ENCODE peak calls at places on chromosomes 13 and 19, in four cellular contexts. O, A, D and C are unnamed samples.

GRCh38 chr19:45115809-45116615 is 23.0 kb downstream of the PPP1R37 start:
- DNase-seq in O (no peak), A (no peak), D (no peak), C (peak; percentile 47)

GRCh38 chr13:113555141-113555540 is 29.4 kb upstream of the TFDP1 start:
- DNase-seq in O (no peak), A (no peak), D (no peak), C (peak; percentile 8)

GRCh38 chr13:33842207-33842606 is 24.3 kb downstream of the RFC3 start:
- DNase-seq in O (no peak), A (no peak), D (no peak), C (no peak)

GRCh38 chr19:47765522-47766358 is 12.8 kb upstream of the SELENOW start:
- DNase-seq in O (no peak), A (no peak), D (peak; percentile 62), C (peak; percentile 77)

GRCh38 chr13:44758595-44759221 is 182.6 kb upstream of the TSC22D1 start:
- DNase-seq in O (no peak), A (no peak), D (no peak), C (no peak)

GRCh38 chr13:87274209-87274819 is 396.9 kb upstream of the SLITRK5 start:
- DNase-seq in O (no peak), A (no peak), D (no peak), C (no peak)

GRCh38 chr13:34757441-34757840 is 184.6 kb upstream of the NBEA start:
- DNase-seq in O (no peak), A (no peak), D (no peak), C (no peak)

GRCh38 chr13:36102721-36103120 is 28.5 kb downstream of the DCLK1 start:
- DNase-seq in O (no peak), A (no peak), D (no peak), C (no peak)

GRCh38 chr13:110471833-110472162 is 89.7 kb downstream of the RAB20 start:
- DNase-seq in O (peak; percentile 53), A (peak; percentile 88), D (peak; percentile 46), C (peak; percentile 70)

GRCh38 chr19:19113040-19113541 is 25.2 kb downstream of the TMEM161A start:
- DNase-seq in O (no peak), A (no peak), D (peak; percentile 56), C (no peak)

GRCh38 chr19:17748884-17749638 is 2.2 kb upstream of the FCHO1 start:
- DNase-seq in O (no peak), A (no peak), D (no peak), C (no peak)
- H3K4me3 ChIP-seq in O (no peak overlapping the region), A (no peak overlapping the region), D (peak overlapping the region; percentile 88), C (no peak overlapping the region)

GRCh38 chr13:49615844-49616687 is 12.2 kb upstream of the ARL11 start:
- DNase-seq in O (no peak), A (no peak), D (no peak), C (no peak)
- H3K4me3 ChIP-seq in O (no peak overlapping the region), A (no peak overlapping the region), D (no peak overlapping the region), C (no peak overlapping the region)

GRCh38 chr19:53882391-53883050 is 524 bp downstream of the PRKCG start:
- DNase-seq in O (no peak), A (no peak), D (no peak), C (peak; percentile 26)
- H3K4me3 ChIP-seq in O (no peak overlapping the region), A (no peak overlapping the region), D (peak overlapping the region; percentile 64), C (no peak overlapping the region)

GRCh38 chr19:38006361-38007045 is 99.5 kb downstream of the SIPA1L3 start:
- DNase-seq in O (no peak), A (no peak), D (no peak), C (no peak)

GRCh38 chr19:38004100-38004504 is 97.1 kb downstream of the SIPA1L3 start:
- DNase-seq in O (no peak), A (no peak), D (no peak), C (no peak)

GRCh38 chr19:38004505-38005223 is 97.7 kb downstream of the SIPA1L3 start:
- DNase-seq in O (peak; percentile 92), A (peak; percentile 78), D (peak; percentile 93), C (peak; percentile 81)

GRCh38 chr19:38003427-38004099 is 96.6 kb downstream of the SIPA1L3 start:
- DNase-seq in O (peak; percentile 59), A (peak; percentile 50), D (peak; percentile 77), C (peak; percentile 73)

GRCh38 chr19:38005224-38005614 is 98.2 kb downstream of the SIPA1L3 start:
- DNase-seq in O (no peak), A (no peak), D (no peak), C (no peak)
- H3K4me3 ChIP-seq in O (peak overlapping the region; percentile 58), A (no peak overlapping the region), D (peak overlapping the region; percentile 67), C (peak overlapping the region; percentile 55)

GRCh38 chr19:2652504-2653099 is 49.9 kb downstream of the GNG7 start:
- DNase-seq in O (no peak), A (no peak), D (no peak), C (no peak)

GRCh38 chr19:2656533-2656932 is 46.0 kb downstream of the GNG7 start:
- DNase-seq in O (no peak), A (no peak), D (no peak), C (no peak)

GRCh38 chr19:2650515-2650914 is 52.0 kb downstream of the GNG7 start:
- DNase-seq in O (no peak), A (no peak), D (no peak), C (no peak)

GRCh38 chr19:2653717-2654584 is 48.5 kb downstream of the GNG7 start:
- DNase-seq in O (no peak), A (no peak), D (no peak), C (no peak)

GRCh38 chr19:2654585-2654861 is 48.0 kb downstream of the GNG7 start:
- DNase-seq in O (no peak), A (no peak), D (no peak), C (no peak)
- H3K4me3 ChIP-seq in O (no peak overlapping the region), A (no peak overlapping the region), D (no peak overlapping the region), C (no peak overlapping the region)

GRCh38 chr19:2811221-2811722 is 8.4 kb upstream of the ZNF554 start:
- DNase-seq in O (no peak), A (no peak), D (no peak), C (no peak)
- H3K4me3 ChIP-seq in O (no peak overlapping the region), A (no peak overlapping the region), D (no peak overlapping the region), C (no peak overlapping the region)